ENCODE peak calls at places on chromosomes 6 and 20, in four cellular contexts. V, Y, F and B are unnamed samples.

GRCh38 chr20:41358230-41358629 is 8.4 kb downstream of the EMILIN3 start:
- DNase-seq in V (no peak), Y (no peak), F (no peak), B (no peak)

GRCh38 chr6:149210376-149210775 is 107.1 kb upstream of the TAB2 start:
- DNase-seq in V (no peak), Y (no peak), F (no peak), B (no peak)

GRCh38 chr6:148885154-148885870 is 138.5 kb downstream of the UST start:
- DNase-seq in V (no peak), Y (no peak), F (no peak), B (no peak)

GRCh38 chr20:6122111-6122872 is 538 bp downstream of the FERMT1 start:
- DNase-seq in V (no peak), Y (peak), F (no peak), B (no peak)

GRCh38 chr6:16737389-16737788 is 23.9 kb downstream of the ATXN1 start:
- DNase-seq in V (no peak), Y (no peak), F (no peak), B (no peak)

GRCh38 chr6:116047173-116047933 is 13.3 kb downstream of the FRK start:
- DNase-seq in V (no peak), Y (no peak), F (no peak), B (no peak)

GRCh38 chr6:157587127-157587729 is 206.2 kb downstream of the ZDHHC14 start:
- DNase-seq in V (no peak), Y (no peak), F (no peak), B (no peak)

GRCh38 chr6:111831408-111831807 is 41.8 kb downstream of the FYN start:
- DNase-seq in V (no peak), Y (no peak), F (no peak), B (no peak)

GRCh38 chr6:89323461-89324098 is 8.5 kb upstream of the GABRR2 start:
- DNase-seq in V (no peak), Y (no peak), F (no peak), B (no peak)

GRCh38 chr6:68760941-68761676 is 126.0 kb downstream of the ADGRB3 start:
- DNase-seq in V (no peak), Y (no peak), F (no peak), B (no peak)

DNA sequence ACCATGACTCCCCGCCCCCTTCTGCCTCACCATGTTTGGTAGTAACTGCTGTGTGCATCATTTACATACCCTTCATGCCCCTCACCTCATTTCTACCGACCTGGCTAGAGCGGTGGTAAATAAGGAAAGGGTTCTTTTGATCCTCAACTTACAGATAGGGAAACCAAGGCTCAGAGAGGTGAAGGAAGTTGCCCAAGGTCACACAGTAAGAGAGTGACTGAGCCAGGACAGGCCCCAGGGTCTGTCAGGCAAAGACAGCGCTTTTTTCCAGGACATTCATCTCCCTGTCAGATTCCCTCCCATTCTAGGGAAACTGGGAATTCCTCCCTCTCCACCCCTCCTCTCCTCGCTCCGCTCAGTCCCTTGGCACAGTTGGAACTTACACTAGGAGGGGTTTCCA is 1.9 kb downstream of the VSTM2L start:
- DNase-seq in V (no peak), Y (no peak), F (no peak), B (no peak)
- TF ChIP-seq POLR2A in V (no peak), Y (no peak), F (no peak), B (no peak)

GRCh38 chr20:2101935-2102584 is 433 bp downstream of the STK35 start:
- DNase-seq in V (peak), Y (peak), F (peak), B (peak)
- TF ChIP-seq POLR2A in V (peak), Y (peak), F (peak), B (peak)

DNA sequence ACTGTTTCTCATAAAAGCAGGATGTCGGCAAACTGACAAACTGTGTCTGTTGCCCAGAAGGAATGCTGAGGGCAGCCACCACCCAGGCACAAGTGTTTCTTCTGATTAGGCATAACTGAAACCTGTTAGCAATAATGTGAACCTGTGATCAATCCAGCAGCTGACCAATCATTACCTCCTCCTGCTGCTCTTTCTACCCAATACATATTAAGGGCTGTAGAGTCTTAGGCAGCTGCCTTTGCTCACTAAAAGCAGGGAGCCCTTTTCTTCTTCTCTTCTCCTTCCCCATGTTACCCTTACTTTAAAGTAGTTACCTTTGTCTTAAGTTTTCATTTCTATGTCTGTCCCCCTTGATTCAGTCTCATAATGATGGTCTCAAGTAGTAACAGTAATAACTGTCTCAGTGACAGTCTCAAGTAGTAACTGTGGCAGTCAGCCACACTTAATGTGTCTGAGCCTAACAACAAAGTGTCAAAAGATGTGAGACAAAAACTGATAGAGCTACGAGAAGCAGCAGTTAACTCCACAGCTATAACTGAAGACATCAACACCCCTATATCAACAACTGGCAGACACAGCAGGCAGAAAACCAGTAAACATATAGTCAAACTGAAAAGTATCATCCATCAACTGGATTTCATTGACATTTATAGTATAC is 37.0 kb downstream of the RANBP9 start:
- DNase-seq in V (no peak), Y (no peak), F (no peak), B (no peak)
- TF ChIP-seq POLR2A in V (no peak), Y (no peak), F (no peak), B (no peak)

DNA sequence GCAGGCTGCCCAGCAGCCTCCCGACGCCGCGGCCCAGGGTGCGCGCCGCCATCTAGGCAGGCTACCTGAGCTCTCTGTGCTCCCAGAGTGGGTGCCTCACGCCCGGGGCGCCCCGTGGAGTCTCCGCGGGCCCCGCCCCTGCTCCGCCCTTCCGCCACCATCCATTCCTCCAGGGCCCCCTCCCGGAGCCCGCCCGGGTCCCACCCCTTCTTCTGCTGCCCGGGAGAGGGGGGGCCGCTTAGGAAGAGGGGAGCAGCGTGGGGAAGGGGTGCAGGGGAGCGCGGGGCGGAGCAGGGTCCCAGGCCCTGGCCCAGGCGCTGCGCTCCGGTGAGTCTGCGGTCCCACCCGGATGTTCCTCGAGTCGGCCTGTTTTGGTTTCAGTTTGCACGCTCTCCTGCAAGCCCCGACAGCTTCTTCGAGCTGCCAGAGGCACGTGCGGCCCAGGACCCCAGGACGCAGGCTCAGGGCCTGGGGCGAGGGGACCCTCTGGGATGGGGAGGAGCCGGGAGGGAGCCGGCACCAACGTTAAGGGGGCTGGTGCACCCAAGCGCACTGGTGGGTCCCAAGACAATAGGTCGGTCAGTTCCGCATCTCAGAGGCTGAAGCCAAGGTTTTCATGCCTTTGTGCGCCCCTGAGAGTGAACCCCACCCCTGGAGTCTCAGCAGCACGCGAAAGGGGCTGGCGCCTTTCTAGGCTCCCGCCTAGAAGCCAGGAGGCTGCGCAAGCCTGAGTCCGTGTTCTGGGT is at the start of gene ACSS1:
- DNase-seq in V (no peak), Y (peak), F (peak), B (no peak)
- TF ChIP-seq POLR2A in V (peak), Y (peak), F (no peak), B (no peak)

GRCh38 chr20:47196091-47197081 is 160.1 kb downstream of the ZMYND8 start:
- DNase-seq in V (peak), Y (peak), F (peak), B (peak)
- TF ChIP-seq POLR2A in V (no peak), Y (no peak), F (no peak), B (no peak)

GRCh38 chr6:33075568-33076405 is at the start of gene HLA-DPB1:
- DNase-seq in V (peak), Y (peak), F (peak), B (no peak)
- TF ChIP-seq POLR2A in V (no peak), Y (no peak), F (peak), B (peak)

GRCh38 chr6:28443112-28443773 is at the start of gene ZSCAN23:
- DNase-seq in V (peak), Y (no peak), F (peak), B (peak)
- TF ChIP-seq POLR2A in V (peak), Y (no peak), F (peak), B (no peak)

GRCh38 chr6:30626484-30627366 is at the start of gene ATAT1:
- DNase-seq in V (peak), Y (peak), F (peak), B (peak)
- TF ChIP-seq POLR2A in V (peak), Y (peak), F (peak), B (peak)

DNA sequence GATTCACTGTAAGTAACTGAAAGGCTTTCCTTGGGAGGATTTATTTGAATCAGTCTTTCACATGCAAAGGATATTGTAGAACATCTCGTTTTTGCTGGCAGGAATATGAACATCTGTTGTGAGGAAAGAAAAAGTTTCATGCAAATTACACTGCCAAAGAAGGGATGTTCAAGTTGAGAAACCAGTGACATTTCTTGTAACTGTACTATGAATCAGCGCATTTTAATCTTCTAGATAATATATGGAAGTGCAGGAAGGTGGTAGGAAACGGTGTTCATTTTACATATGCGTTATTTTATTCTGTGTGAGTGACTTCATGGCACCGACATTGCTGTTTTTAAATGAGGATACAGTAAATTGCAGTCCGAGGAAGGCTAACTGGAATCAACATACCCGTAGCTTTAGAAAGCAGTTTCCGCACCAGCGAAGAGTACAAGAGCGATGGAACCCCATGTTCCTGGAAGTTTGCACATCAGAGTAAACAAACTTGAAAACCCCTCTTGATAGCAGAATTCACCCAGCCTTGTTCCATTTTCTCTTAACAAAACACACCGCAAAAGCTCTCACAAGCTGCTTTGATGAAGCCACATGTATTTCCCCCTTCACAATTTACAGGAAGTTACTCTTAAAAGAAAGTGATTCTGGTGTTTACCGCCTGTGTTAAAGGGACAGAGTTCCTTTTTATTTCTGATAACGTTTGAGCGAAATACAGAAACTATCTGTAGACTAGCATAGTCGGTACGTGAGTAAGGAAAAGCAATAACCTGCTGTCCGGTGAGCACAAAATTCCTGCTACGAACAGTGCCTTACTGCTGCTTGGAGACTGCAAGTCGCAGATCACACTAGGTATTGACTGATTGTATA is 11.5 kb downstream of the PRDM1 start:
- DNase-seq in V (no peak), Y (no peak), F (no peak), B (no peak)
- TF ChIP-seq POLR2A in V (no peak), Y (no peak), F (no peak), B (no peak)